ENCODE peak calls at places on chromosomes 4 and X, in four cellular contexts. J, U, Y and P are unnamed samples.

GRCh38 chr4:31647776-31648175 is 927.6 kb downstream of the PCDH7 start:
- DNase-seq in J (no peak), U (no peak), Y (no peak), P (no peak)

GRCh38 chrX:40058719-40059118 is 39.0 kb downstream of the BCOR start:
- DNase-seq in J (no peak), U (peak; percentile 89), Y (no peak), P (no peak)

GRCh38 chr4:156662921-156663320 is 308.7 kb downstream of the PDGFC start:
- DNase-seq in J (no peak), U (no peak), Y (no peak), P (no peak)

GRCh38 chrX:97400492-97400891 is 516.8 kb downstream of the RPA4 start:
- DNase-seq in J (no peak), U (no peak), Y (no peak), P (no peak)

GRCh38 chr4:16579866-16580265 is 318.6 kb downstream of the LDB2 start:
- DNase-seq in J (no peak), U (no peak), Y (no peak), P (peak; percentile 52)

GRCh38 chrX:104668550-104668949 is 102.6 kb downstream of the IL1RAPL2 start:
- DNase-seq in J (no peak), U (no peak), Y (no peak), P (peak; percentile 10)

GRCh38 chrX:40041915-40042314 is 55.8 kb downstream of the BCOR start:
- DNase-seq in J (no peak), U (no peak), Y (no peak), P (no peak)

GRCh38 chr4:137032242-137032641 is 500.1 kb downstream of the PCDH18 start:
- DNase-seq in J (no peak), U (peak; percentile 71), Y (peak; percentile 95), P (no peak)

GRCh38 chr4:99998062-99998880 is 48.2 kb upstream of the H2AZ1 start:
- DNase-seq in J (peak; percentile 40), U (peak; percentile 7), Y (peak; percentile 21), P (no peak)

GRCh38 chr4:86921608-86922252 is 13.1 kb upstream of the AFF1 start:
- DNase-seq in J (no peak), U (no peak), Y (no peak), P (no peak)

GRCh38 chr4:90474484-90474883 is 347.3 kb downstream of the CCSER1 start:
- DNase-seq in J (no peak), U (no peak), Y (no peak), P (no peak)

GRCh38 chr4:14334166-14334565 is 668.1 kb upstream of the CPEB2 start:
- DNase-seq in J (peak; percentile 3), U (no peak), Y (no peak), P (no peak)

GRCh38 chr4:19254476-19254875 is 997.2 kb upstream of the SLIT2 start:
- DNase-seq in J (peak; percentile 8), U (no peak), Y (no peak), P (no peak)

GRCh38 chrX:131783555-131784338 is 239.4 kb upstream of the STK26 start:
- DNase-seq in J (peak; percentile 83), U (no peak), Y (peak; percentile 20), P (no peak)